ENCODE peak calls at places on chromosomes 1 and 21, in four cellular contexts. One of them, this sample, is unnamed.

GRCh38 chr1:183593356-183593755 is 3.1 kb upstream of the NCF2 start:
- DNase-seq in K562: no peak
- DNase-seq in GM12878: peak
- DNase-seq in HepG2: no peak
- DNase-seq in this sample: no peak

GRCh38 chr1:50720457-50721053 is 239.5 kb downstream of the FAF1 start:
- DNase-seq in K562: peak
- DNase-seq in GM12878: no peak
- DNase-seq in HepG2: no peak
- DNase-seq in this sample: no peak

GRCh38 chr1:152486400-152487006 is 24.1 kb upstream of the LCE5A start:
- DNase-seq in K562: peak
- DNase-seq in GM12878: no peak
- DNase-seq in HepG2: peak
- DNase-seq in this sample: peak

GRCh38 chr1:221961532-221962292 is 219.8 kb upstream of the DUSP10 start:
- DNase-seq in K562: peak
- DNase-seq in GM12878: peak
- DNase-seq in HepG2: peak
- DNase-seq in this sample: no peak

GRCh38 chr1:170481000-170481399 is 51.0 kb upstream of the GORAB start:
- DNase-seq in K562: no peak
- DNase-seq in GM12878: no peak
- DNase-seq in HepG2: no peak
- DNase-seq in this sample: no peak

GRCh38 chr21:31220567-31220966 is 123.5 kb downstream of the TIAM1 start:
- DNase-seq in K562: no peak
- DNase-seq in GM12878: no peak
- DNase-seq in HepG2: peak
- DNase-seq in this sample: no peak

GRCh38 chr1:81824759-81825158 is 24.0 kb downstream of the ADGRL2 start:
- DNase-seq in K562: no peak
- DNase-seq in GM12878: no peak
- DNase-seq in HepG2: no peak
- DNase-seq in this sample: no peak

GRCh38 chr1:99579691-99580171 is 66.2 kb upstream of the PALMD start:
- DNase-seq in K562: no peak
- DNase-seq in GM12878: no peak
- DNase-seq in HepG2: peak
- DNase-seq in this sample: no peak

GRCh38 chr1:181985981-181986906 is 75.3 kb downstream of the ZNF648 start:
- DNase-seq in K562: no peak
- DNase-seq in GM12878: no peak
- DNase-seq in HepG2: no peak
- DNase-seq in this sample: no peak

GRCh38 chr1:167052389-167052788 is 37.8 kb downstream of the GPA33 start:
- DNase-seq in K562: peak
- DNase-seq in GM12878: no peak
- DNase-seq in HepG2: peak
- DNase-seq in this sample: peak

GRCh38 chr21:37372127-37372731 is 5.7 kb downstream of the DYRK1A start:
- DNase-seq in K562: no peak
- DNase-seq in GM12878: no peak
- DNase-seq in HepG2: no peak
- DNase-seq in this sample: no peak

GRCh38 chr1:111190931-111191451 is 9.5 kb downstream of the DENND2D start:
- DNase-seq in K562: no peak
- DNase-seq in GM12878: no peak
- DNase-seq in HepG2: no peak
- DNase-seq in this sample: no peak

GRCh38 chr1:12620142-12620865 is 2.3 kb upstream of the DHRS3 start:
- DNase-seq in K562: no peak
- DNase-seq in GM12878: no peak
- DNase-seq in HepG2: no peak
- DNase-seq in this sample: no peak

GRCh38 chr21:42794551-42794950 is 84.8 kb downstream of the WDR4 start:
- DNase-seq in K562: no peak
- DNase-seq in GM12878: no peak
- DNase-seq in HepG2: no peak
- DNase-seq in this sample: no peak

GRCh38 chr1:157490337-157491165 is 61.8 kb downstream of the FCRL5 start:
- DNase-seq in K562: peak
- DNase-seq in GM12878: no peak
- DNase-seq in HepG2: peak
- DNase-seq in this sample: peak

GRCh38 chr1:172906778-172907592 is 143.8 kb downstream of the TNFSF18 start:
- DNase-seq in K562: peak
- DNase-seq in GM12878: no peak
- DNase-seq in HepG2: no peak
- DNase-seq in this sample: no peak

GRCh38 chr1:194658090-194658439 is 1471.7 kb upstream of the B3GALT2 start:
- DNase-seq in K562: peak
- DNase-seq in GM12878: no peak
- DNase-seq in HepG2: peak
- DNase-seq in this sample: no peak

GRCh38 chr1:198918920-198919319 is 280.1 kb downstream of the PTPRC start:
- DNase-seq in K562: no peak
- DNase-seq in GM12878: no peak
- DNase-seq in HepG2: no peak
- DNase-seq in this sample: no peak

GRCh38 chr1:7670334-7671145 is 100.6 kb upstream of the VAMP3 start:
- DNase-seq in K562: no peak
- DNase-seq in GM12878: no peak
- DNase-seq in HepG2: no peak
- DNase-seq in this sample: no peak

GRCh38 chr1:7664893-7665250 is 106.2 kb upstream of the VAMP3 start:
- DNase-seq in K562: no peak
- DNase-seq in GM12878: no peak
- DNase-seq in HepG2: no peak
- DNase-seq in this sample: no peak

GRCh38 chr1:7666249-7666648 is 104.8 kb upstream of the VAMP3 start:
- DNase-seq in K562: no peak
- DNase-seq in GM12878: no peak
- DNase-seq in HepG2: no peak
- DNase-seq in this sample: no peak

GRCh38 chr1:7669559-7670208 is 101.4 kb upstream of the VAMP3 start:
- DNase-seq in K562: peak
- DNase-seq in GM12878: no peak
- DNase-seq in HepG2: peak
- DNase-seq in this sample: peak

DNA sequence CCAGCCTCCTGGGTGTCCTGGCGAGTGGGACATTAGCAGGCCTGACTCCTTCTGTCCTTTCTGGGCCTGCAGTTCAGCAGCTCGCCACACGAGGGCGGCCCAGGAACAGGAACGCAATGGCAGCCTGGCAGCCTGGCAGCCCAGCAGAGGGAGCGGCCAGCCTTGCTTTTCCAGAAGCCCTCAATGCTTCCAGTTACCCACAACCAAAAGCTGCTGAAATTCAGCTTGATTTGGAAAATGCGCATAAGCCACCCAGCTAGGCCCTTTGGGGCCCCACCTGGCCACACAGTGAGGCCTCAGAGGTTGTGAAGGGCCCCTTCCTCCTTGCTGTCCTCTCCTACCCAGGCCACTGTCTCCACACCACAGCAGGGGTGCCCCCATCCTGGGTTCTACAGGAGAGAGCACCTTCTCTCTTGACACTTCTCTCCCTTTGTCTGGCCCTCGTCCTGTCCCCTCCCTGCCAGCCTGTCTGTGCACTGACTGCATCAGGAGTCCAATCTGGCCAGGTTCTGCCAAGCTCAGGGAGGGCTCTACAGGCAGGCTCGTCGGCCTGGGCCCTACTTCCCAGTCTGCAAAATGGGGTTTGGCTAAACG is 103.4 kb upstream of the VAMP3 start:
- DNase-seq in K562: peak
- DNase-seq in GM12878: peak
- DNase-seq in HepG2: peak
- DNase-seq in this sample: peak
- TF ChIP-seq TARDBP in K562: no peak
- TF ChIP-seq TARDBP in GM12878: no peak
- TF ChIP-seq TARDBP in HepG2: no peak
- TF ChIP-seq TARDBP in this sample: no peak

DNA sequence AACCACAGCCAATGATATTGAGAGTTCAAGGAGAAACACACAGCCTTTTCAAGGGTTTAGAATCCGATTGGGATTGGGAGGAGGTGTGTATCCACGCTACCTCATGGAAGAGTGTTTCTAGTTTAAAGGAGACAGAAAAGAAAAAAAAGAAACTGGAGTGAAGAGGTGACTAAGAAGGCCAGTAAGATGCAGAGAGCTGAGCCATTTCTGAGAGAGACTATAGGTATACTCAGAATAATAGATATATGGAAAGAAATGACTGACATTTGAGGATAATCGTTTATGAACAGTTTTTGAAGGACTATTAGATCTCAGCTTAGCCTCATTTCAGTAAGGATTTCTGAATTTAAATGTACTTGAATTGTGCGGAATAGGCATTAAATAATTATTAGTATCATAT is 42.8 kb downstream of the LRRC8C start:
- DNase-seq in K562: no peak
- DNase-seq in GM12878: no peak
- DNase-seq in HepG2: no peak
- DNase-seq in this sample: no peak
- TF ChIP-seq SP1 in K562: no peak
- TF ChIP-seq SP1 in GM12878: no peak
- TF ChIP-seq SP1 in HepG2: no peak
- TF ChIP-seq SP1 in this sample: no peak

DNA sequence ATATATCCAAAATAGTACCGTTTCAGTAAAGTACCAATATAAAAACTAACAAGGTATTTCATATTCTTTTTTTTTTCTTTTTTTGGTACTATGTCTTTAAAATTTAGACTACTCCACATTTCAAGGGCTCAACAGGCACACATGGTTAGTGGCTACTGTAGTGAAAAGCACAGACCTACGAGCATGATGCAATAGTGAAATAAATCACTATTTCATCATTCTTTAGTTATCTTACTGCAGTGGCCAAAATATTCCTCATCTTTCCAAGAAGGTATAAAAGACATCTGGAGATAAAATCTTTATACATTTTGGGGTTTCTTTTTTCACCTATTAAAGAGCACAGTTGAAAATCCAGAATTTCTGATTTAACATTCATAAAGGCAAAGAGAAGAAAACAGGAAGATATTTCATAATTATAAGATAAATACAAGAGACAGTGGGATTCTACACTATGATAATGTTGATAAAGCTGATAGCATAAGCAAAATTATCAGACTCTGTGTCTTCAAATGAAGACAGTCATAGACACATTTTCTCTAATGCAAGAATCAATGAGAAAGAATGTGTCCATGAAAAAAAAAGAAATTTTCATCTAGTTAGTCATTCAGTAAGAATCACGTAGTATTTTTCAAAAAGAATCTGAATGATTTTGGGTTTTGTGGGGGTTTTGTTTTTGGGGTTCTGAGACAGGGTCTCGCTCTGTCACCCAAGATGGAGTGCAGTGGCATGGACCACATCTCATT is 41.9 kb downstream of the CEP170 start:
- DNase-seq in K562: no peak
- DNase-seq in GM12878: no peak
- DNase-seq in HepG2: no peak
- DNase-seq in this sample: no peak
- TF ChIP-seq TARDBP in K562: no peak
- TF ChIP-seq TARDBP in GM12878: no peak
- TF ChIP-seq TARDBP in HepG2: no peak
- TF ChIP-seq TARDBP in this sample: no peak

GRCh38 chr1:30782361-30783243 is 25.0 kb upstream of the LAPTM5 start:
- DNase-seq in K562: peak
- DNase-seq in GM12878: no peak
- DNase-seq in HepG2: peak
- DNase-seq in this sample: peak
- TF ChIP-seq SP1 in K562: no peak
- TF ChIP-seq SP1 in GM12878: no peak
- TF ChIP-seq SP1 in HepG2: no peak
- TF ChIP-seq SP1 in this sample: no peak

DNA sequence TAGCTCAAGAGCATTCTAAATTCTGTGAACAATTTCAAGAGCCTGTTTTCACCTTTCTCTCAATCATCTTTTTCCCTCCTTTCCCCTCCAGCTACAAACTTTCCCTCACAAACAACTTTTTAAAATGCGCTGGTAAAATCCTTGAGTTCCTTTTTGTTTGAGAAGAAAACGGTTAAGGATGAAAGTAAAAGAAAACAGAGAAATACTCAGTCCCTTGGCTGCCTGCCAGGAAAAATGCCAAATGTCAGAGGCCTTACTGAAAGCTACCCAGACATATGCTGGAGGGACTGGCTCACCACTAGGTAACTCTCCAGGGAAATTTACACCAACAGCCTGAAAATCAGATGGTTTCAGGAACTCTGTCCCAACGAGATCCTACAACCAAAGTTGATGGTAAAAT is 11.0 kb upstream of the SERBP1 start:
- DNase-seq in K562: no peak
- DNase-seq in GM12878: no peak
- DNase-seq in HepG2: peak
- DNase-seq in this sample: peak
- TF ChIP-seq TARDBP in K562: no peak
- TF ChIP-seq TARDBP in GM12878: no peak
- TF ChIP-seq TARDBP in HepG2: no peak
- TF ChIP-seq TARDBP in this sample: no peak

GRCh38 chr21:32543975-32544374 is 41.3 kb downstream of the TCP10L start:
- DNase-seq in K562: no peak
- DNase-seq in GM12878: no peak
- DNase-seq in HepG2: no peak
- DNase-seq in this sample: no peak
- TF ChIP-seq SP1 in K562: no peak
- TF ChIP-seq SP1 in GM12878: no peak
- TF ChIP-seq SP1 in HepG2: no peak
- TF ChIP-seq SP1 in this sample: no peak

GRCh38 chr1:38815903-38816627 is 43.5 kb downstream of the RRAGC start:
- DNase-seq in K562: peak
- DNase-seq in GM12878: peak
- DNase-seq in HepG2: no peak
- DNase-seq in this sample: peak
- TF ChIP-seq TARDBP in K562: peak
- TF ChIP-seq TARDBP in GM12878: no peak
- TF ChIP-seq TARDBP in HepG2: no peak
- TF ChIP-seq TARDBP in this sample: no peak